ENCODE peak calls at places on chromosomes 2 and 18, in nine cellular contexts. V is non-pigmented ciliary epithelial cell; Z is effector memory CD8-positive, alpha-beta T cell; O is GM04503; A is CD4-positive, alpha-beta memory T cell; H is midbrain; F is PC-3; N is HTR-8/SVneo; Q is anterior cingulate cortex. X is an unnamed sample.

GRCh38 chr2:43831438-43832294 is 7.0 kb downstream of the ABCG5 start:
- DNase-seq in O (no peak), A (no peak), H (no peak), Z (no peak), Q (peak), N (no peak), F (no peak), V (no peak), X (no peak)

GRCh38 chr2:84516234-84516986 is at the start of gene DNAH6:
- DNase-seq in N (peak), A (peak), V (peak), H (peak), F (peak), Q (peak), Z (peak), O (peak), X (peak)

GRCh38 chr2:222604749-222605515 is 51.0 kb downstream of the FARSB start:
- DNase-seq in Z (no peak), F (no peak), A (no peak), Q (no peak), H (no peak), N (no peak), V (no peak), O (no peak), X (peak)

GRCh38 chr18:36135264-36135663 is 5.6 kb downstream of the ELP2 start:
- DNase-seq in H (no peak), N (no peak), Z (no peak), Q (no peak), F (no peak), O (no peak), V (no peak), A (no peak), X (no peak)

GRCh38 chr2:144210076-144210475 is 309.8 kb downstream of the ZEB2 start:
- DNase-seq in F (no peak), O (no peak), N (no peak), Q (no peak), V (no peak), H (no peak), A (no peak), Z (no peak), X (no peak)

GRCh38 chr2:241458687-241459086 is 49.7 kb downstream of the STK25 start:
- DNase-seq in Z (no peak), H (no peak), A (no peak), O (no peak), Q (no peak), N (no peak), F (no peak), V (no peak), X (no peak)

GRCh38 chr2:136310797-136311558 is 193.0 kb upstream of the CXCR4 start:
- DNase-seq in V (no peak), Q (no peak), H (no peak), O (no peak), F (no peak), Z (no peak), N (no peak), A (no peak), X (no peak)

GRCh38 chr2:229931241-229931640 is 8.9 kb downstream of the FBXO36 start:
- DNase-seq in Z (no peak), A (no peak), H (no peak), Q (no peak), O (no peak), F (no peak), V (no peak), N (no peak), X (no peak)

GRCh38 chr2:234979204-234980167 is 27.7 kb downstream of the SH3BP4 start:
- DNase-seq in V (no peak), F (peak), O (peak), H (no peak), N (no peak), A (no peak), Z (no peak), Q (no peak), X (no peak)

GRCh38 chr18:46412831-46413371 is 244.1 kb downstream of the LOXHD1 start:
- DNase-seq in Z (no peak), F (no peak), N (no peak), Q (no peak), O (no peak), A (no peak), V (no peak), H (peak), X (peak)

GRCh38 chr18:59196161-59196560 is 23.8 kb upstream of the GRP start:
- DNase-seq in N (no peak), Z (no peak), Q (no peak), V (no peak), H (no peak), F (no peak), O (no peak), A (no peak), X (no peak)

GRCh38 chr2:28608061-28608828 is 112.4 kb downstream of the PLB1 start:
- DNase-seq in Z (no peak), A (no peak), Q (peak), V (no peak), N (no peak), O (no peak), F (no peak), H (no peak), X (no peak)

GRCh38 chr18:77208969-77209368 is 40.7 kb upstream of the GALR1 start:
- DNase-seq in Z (no peak), H (peak), O (no peak), A (peak), N (no peak), F (peak), V (peak), Q (no peak), X (peak)

GRCh38 chr2:219184116-219184515 is 6.0 kb downstream of the RETREG2 start:
- DNase-seq in N (no peak), Q (no peak), Z (no peak), V (no peak), O (no peak), A (no peak), H (no peak), F (no peak), X (no peak)

GRCh38 chr2:72990695-72991438 is 73.5 kb downstream of the EMX1 start:
- DNase-seq in H (no peak), A (no peak), O (no peak), V (no peak), Q (no peak), N (no peak), F (no peak), Z (no peak), X (no peak)

GRCh38 chr2:215609089-215610032 is 173.5 kb upstream of the FN1 start:
- DNase-seq in A (no peak), H (no peak), Q (no peak), V (peak), Z (no peak), N (peak), F (no peak), O (no peak), X (no peak)

GRCh38 chr2:74259191-74259590 is 60.8 kb downstream of the MTHFD2 start:
- DNase-seq in Q (no peak), O (no peak), H (no peak), V (no peak), N (no peak), A (no peak), Z (no peak), F (no peak), X (no peak)

GRCh38 chr2:32932825-32933755 is 13.7 kb upstream of the LTBP1 start:
- DNase-seq in F (peak), O (no peak), Z (no peak), A (no peak), V (no peak), H (no peak), Q (no peak), N (no peak), X (no peak)

GRCh38 chr2:133158024-133158423 is 410.2 kb downstream of the NCKAP5 start:
- DNase-seq in Z (no peak), Q (no peak), N (no peak), O (no peak), A (no peak), F (no peak), H (no peak), V (no peak), X (no peak)

GRCh38 chr2:38474058-38474457 is 97.0 kb upstream of the ATL2 start:
- DNase-seq in H (no peak), A (no peak), Q (no peak), V (no peak), Z (no peak), N (no peak), F (no peak), O (no peak), X (no peak)

GRCh38 chr18:3590096-3590655 is 140.2 kb downstream of the TGIF1 start:
- DNase-seq in N (no peak), V (no peak), F (no peak), H (no peak), Z (no peak), O (no peak), A (no peak), Q (no peak), X (no peak)

GRCh38 chr2:239820836-239821693 is 204.1 kb downstream of the NDUFA10 start:
- DNase-seq in A (no peak), Z (no peak), F (no peak), N (no peak), Q (no peak), V (no peak), O (no peak), H (no peak), X (peak)

GRCh38 chr2:160635488-160635887 is 141.9 kb upstream of the RBMS1 start:
- DNase-seq in Q (no peak), N (no peak), A (no peak), F (no peak), O (peak), Z (no peak), H (no peak), V (no peak), X (no peak)

GRCh38 chr2:227163998-227164744 is at the start of the genes COL4A3 and COL4A4:
- DNase-seq in H (no peak), Z (peak), V (no peak), Q (no peak), A (no peak), N (no peak), O (no peak), F (peak), X (no peak)